ENCODE peak calls at places on chromosomes 11 and 22, in seven cellular contexts. J is colonic mucosa, E is HFF-Myc, P is retinal pigment epithelial cell, N is lung, H is fibroblast of lung, G is HL-60. X is an unnamed sample.

GRCh38 chr11:125170406-125171031 is 6.0 kb downstream of the PKNOX2 start:
- DNase-seq in J (no peak), E (no peak), P (no peak), N (no peak), H (peak; percentile 97), G (no peak), X (peak; percentile 3)

GRCh38 chr11:13215157-13215556 is 62.4 kb upstream of the BMAL1 start:
- DNase-seq in J (no peak), E (no peak), P (peak; percentile 78), N (no peak), H (peak; percentile 89), G (no peak), X (peak; percentile 34)

GRCh38 chr22:24225044-24225601 is 19.8 kb downstream of the GGT5 start:
- DNase-seq in J (no peak), E (no peak), P (no peak), N (no peak), H (no peak), G (no peak), X (no peak)

GRCh38 chr11:3073029-3073435 is 15.8 kb upstream of the CARS1 start:
- DNase-seq in J (no peak), E (no peak), P (peak; percentile 47), N (no peak), H (no peak), G (no peak), X (no peak)

GRCh38 chr11:116650052-116650451 is 122.7 kb downstream of the BUD13 start:
- DNase-seq in J (peak; percentile 9), E (no peak), P (no peak), N (no peak), H (no peak), G (no peak), X (no peak)

GRCh38 chr11:78555592-78555991 is 19.1 kb downstream of the NARS2 start:
- DNase-seq in J (no peak), E (no peak), P (no peak), N (no peak), H (no peak), G (no peak), X (no peak)

GRCh38 chr11:113615098-113615497 is 91.0 kb downstream of the TMPRSS5 start:
- DNase-seq in J (no peak), E (no peak), P (no peak), N (no peak), H (no peak), G (no peak), X (no peak)

GRCh38 chr11:106399075-106399500 is 321.6 kb downstream of the AASDHPPT start:
- DNase-seq in J (no peak), E (peak; percentile 99), P (peak; percentile 99), N (peak; percentile 34), H (peak; percentile 100), G (no peak), X (peak; percentile 99)

GRCh38 chr11:77669848-77670511 is 32.4 kb upstream of the CLNS1A start:
- DNase-seq in J (no peak), E (no peak), P (no peak), N (no peak), H (no peak), G (no peak), X (no peak)

GRCh38 chr11:12148882-12149281 is 38.5 kb downstream of the MICAL2 start:
- DNase-seq in J (no peak), E (no peak), P (no peak), N (no peak), H (no peak), G (no peak), X (no peak)

GRCh38 chr22:50018608-50019291 is 6.2 kb upstream of the IL17REL start:
- DNase-seq in J (no peak), E (no peak), P (no peak), N (no peak), H (no peak), G (no peak), X (no peak)

GRCh38 chr11:134607963-134608750 is 196.1 kb upstream of the B3GAT1 start:
- DNase-seq in J (no peak), E (no peak), P (no peak), N (no peak), H (no peak), G (no peak), X (no peak)

GRCh38 chr22:31742682-31743081 is 7.2 kb downstream of the PRR14L start:
- DNase-seq in J (no peak), E (no peak), P (no peak), N (no peak), H (no peak), G (no peak), X (no peak)

GRCh38 chr11:73197348-73197747 is 20.7 kb upstream of the P2RY2 start:
- DNase-seq in J (peak; percentile 84), E (no peak), P (no peak), N (no peak), H (no peak), G (no peak), X (no peak)

GRCh38 chr11:11910541-11910940 is 68.8 kb downstream of the USP47 start:
- DNase-seq in J (no peak), E (no peak), P (no peak), N (no peak), H (no peak), G (no peak), X (no peak)

GRCh38 chr11:95512682-95513081 is 276.9 kb downstream of the FAM76B start:
- DNase-seq in J (peak; percentile 34), E (no peak), P (peak; percentile 43), N (peak; percentile 37), H (peak; percentile 96), G (no peak), X (peak; percentile 81)

GRCh38 chr22:36951746-36952145 is 38.3 kb downstream of the CSF2RB start:
- DNase-seq in J (no peak), E (no peak), P (no peak), N (no peak), H (no peak), G (no peak), X (no peak)

GRCh38 chr11:96015911-96016565 is 92.1 kb upstream of the MTMR2 start:
- DNase-seq in J (no peak), E (no peak), P (no peak), N (no peak), H (no peak), G (no peak), X (no peak)

GRCh38 chr11:19868281-19868821 is 155.7 kb downstream of the NAV2 start:
- DNase-seq in J (no peak), E (no peak), P (no peak), N (peak; percentile 59), H (peak; percentile 91), G (no peak), X (peak; percentile 59)

GRCh38 chr11:73154178-73154577 is 12.1 kb upstream of the FCHSD2 start:
- DNase-seq in J (no peak), E (no peak), P (no peak), N (no peak), H (no peak), G (peak; percentile 94), X (no peak)

GRCh38 chr22:33866521-33866920 is 53.8 kb downstream of the LARGE1 start:
- DNase-seq in J (no peak), E (no peak), P (no peak), N (no peak), H (no peak), G (no peak), X (no peak)

GRCh38 chr11:15519124-15519791 is 404.5 kb downstream of the INSC start:
- DNase-seq in J (no peak), E (no peak), P (no peak), N (no peak), H (no peak), G (peak; percentile 29), X (no peak)

GRCh38 chr11:75654314-75654713 is 14.5 kb downstream of the MAP6 start:
- DNase-seq in J (no peak), E (no peak), P (no peak), N (no peak), H (no peak), G (no peak), X (peak; percentile 47)

GRCh38 chr22:44330727-44331660 is 18.2 kb upstream of the SHISAL1 start:
- DNase-seq in J (no peak), E (no peak), P (no peak), N (no peak), H (no peak), G (no peak), X (no peak)
- H3K4me3 ChIP-seq in J (peak overlapping the region; percentile 13), E (no peak overlapping the region), P (no peak overlapping the region), N (no peak overlapping the region), H (no peak overlapping the region), G (no peak overlapping the region), X (no peak overlapping the region)

DNA sequence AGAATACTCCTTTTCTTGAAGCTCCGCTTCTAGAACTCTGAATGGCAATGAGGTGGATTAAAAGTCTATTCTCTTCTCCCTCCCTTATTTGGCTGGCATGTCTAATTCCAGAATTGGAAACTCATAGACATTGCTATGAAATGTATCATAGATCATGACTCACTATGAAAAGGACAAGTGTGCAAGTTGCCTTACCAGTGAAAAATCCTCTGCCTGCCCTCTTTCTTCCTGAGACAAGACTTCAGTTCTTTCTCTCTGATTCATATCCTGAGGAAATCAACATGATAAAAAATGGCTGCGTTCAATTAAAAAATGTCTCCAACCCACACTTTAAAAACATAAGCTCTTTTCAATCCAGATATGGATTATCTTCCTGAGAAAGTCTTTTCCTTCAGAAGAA is 73.2 kb upstream of the BLID start:
- DNase-seq in J (no peak), E (peak; percentile 90), P (peak; percentile 87), N (no peak), H (peak; percentile 95), G (no peak), X (peak; percentile 96)
- TF ChIP-seq CTCF in J (no peak), E (no peak), P (no peak), N (no peak), H (no peak), G (no peak), X (no peak)

GRCh38 chr11:61131186-61131585 is 28.9 kb downstream of the CD5 start:
- DNase-seq in J (no peak), E (no peak), P (no peak), N (no peak), H (no peak), G (no peak), X (no peak)

GRCh38 chr11:61128947-61129346 is 26.7 kb downstream of the CD5 start:
- DNase-seq in J (no peak), E (no peak), P (no peak), N (no peak), H (no peak), G (no peak), X (no peak)

GRCh38 chr11:61131586-61131985 is 29.3 kb downstream of the CD5 start:
- DNase-seq in J (no peak), E (no peak), P (no peak), N (no peak), H (no peak), G (no peak), X (no peak)

GRCh38 chr11:61127991-61128390 is 25.7 kb downstream of the CD5 start:
- DNase-seq in J (no peak), E (no peak), P (no peak), N (no peak), H (no peak), G (no peak), X (no peak)

GRCh38 chr11:61129608-61130523 is 27.6 kb downstream of the CD5 start:
- DNase-seq in J (peak; percentile 93), E (peak; percentile 84), P (peak; percentile 58), N (peak; percentile 90), H (peak; percentile 88), G (peak; percentile 90), X (peak; percentile 65)
- H3K4me3 ChIP-seq in J (peak overlapping the region; percentile 8), E (peak overlapping the region; percentile 5), P (no peak overlapping the region), N (no peak overlapping the region), H (peak overlapping the region; percentile 28), G (no peak overlapping the region), X (peak overlapping the region; percentile 36)

DNA sequence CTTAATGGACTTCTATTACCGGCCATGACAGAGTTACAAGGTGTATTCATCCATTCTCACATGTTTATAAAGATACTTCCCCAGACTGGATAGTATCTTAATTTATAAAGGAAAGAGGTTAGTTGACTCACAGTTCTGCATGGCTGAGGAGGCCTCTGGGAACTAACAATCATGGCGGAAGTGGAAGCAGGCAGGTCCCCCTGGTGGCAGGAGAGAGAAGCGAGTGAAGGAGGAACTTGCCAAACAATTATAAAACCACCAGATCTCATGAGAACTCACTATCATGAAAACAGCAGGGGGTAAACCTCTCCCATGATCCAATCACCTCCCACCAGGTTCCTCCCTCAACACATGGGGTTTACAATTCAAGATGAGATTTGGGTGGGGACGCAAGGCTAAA is 170.0 kb upstream of the PDGFD start:
- DNase-seq in J (no peak), E (no peak), P (no peak), N (no peak), H (no peak), G (peak; percentile 10), X (no peak)
- TF ChIP-seq CTCF in J (no peak), E (peak; percentile 47), P (peak; percentile 28), N (no peak), H (no peak), G (no peak), X (peak; percentile 32)